ENCODE peak calls at places on chromosomes 5 and 9, in ten cellular contexts. N is upper lobe of left lung; B is heart right ventricle; A is cardiac muscle cell; E is OCI-LY7; Y is mammary epithelial cell; K is Panc1; C is fibroblast of lung; H is stomach; M is CD4-positive, alpha-beta memory T cell. T is an unnamed sample.

GRCh38 chr5:157574456-157575095 is 999 bp downstream of the ADAM19 start:
- DNase-seq in N (peak; percentile 60), B (peak; percentile 38), A (peak; percentile 43), E (peak; percentile 57), Y (no peak), K (no peak), C (no peak), H (no peak), M (no peak), T (no peak)

GRCh38 chr5:143311955-143312354 is 91.5 kb downstream of the NR3C1 start:
- DNase-seq in N (no peak), B (no peak), A (no peak), E (no peak), Y (no peak), K (no peak), C (no peak), H (no peak), M (no peak), T (no peak)

GRCh38 chr9:91178281-91179236 is 183.2 kb downstream of the AUH start:
- DNase-seq in N (peak; percentile 49), B (no peak), A (no peak), E (no peak), Y (no peak), K (no peak), C (no peak), H (peak; percentile 26), M (no peak), T (no peak)

GRCh38 chr9:73050062-73050814 is 97.4 kb upstream of the ALDH1A1 start:
- DNase-seq in N (no peak), B (no peak), A (peak; percentile 45), E (no peak), Y (no peak), K (no peak), C (peak; percentile 61), H (no peak), M (no peak), T (no peak)

GRCh38 chr9:2704504-2704903 is 12.8 kb upstream of the KCNV2 start:
- DNase-seq in N (no peak), B (no peak), A (no peak), E (no peak), Y (peak; percentile 5), K (no peak), C (no peak), H (no peak), M (no peak), T (no peak)

GRCh38 chr5:5089895-5090649 is 50.1 kb upstream of the ADAMTS16 start:
- DNase-seq in N (no peak), B (no peak), A (no peak), E (no peak), Y (no peak), K (no peak), C (no peak), H (no peak), M (no peak), T (no peak)

GRCh38 chr5:60652206-60652605 is 47.8 kb downstream of the DEPDC1B start:
- DNase-seq in N (no peak), B (no peak), A (peak; percentile 91), E (no peak), Y (peak; percentile 92), K (no peak), C (peak; percentile 95), H (no peak), M (no peak), T (no peak)

GRCh38 chr5:34854459-34855174 is 15.7 kb downstream of the TTC23L start:
- DNase-seq in N (no peak), B (no peak), A (no peak), E (peak; percentile 63), Y (no peak), K (no peak), C (no peak), H (no peak), M (no peak), T (no peak)

GRCh38 chr9:121566401-121567141 is 66.9 kb upstream of the GGTA1 start:
- DNase-seq in N (peak; percentile 52), B (peak; percentile 43), A (peak; percentile 48), E (no peak), Y (peak; percentile 50), K (no peak), C (peak; percentile 35), H (no peak), M (no peak), T (peak; percentile 12)

GRCh38 chr5:123537845-123538244 is 25.9 kb downstream of the CSNK1G3 start:
- DNase-seq in N (no peak), B (no peak), A (no peak), E (no peak), Y (no peak), K (no peak), C (no peak), H (no peak), M (no peak), T (no peak)

GRCh38 chr5:175216991-175217390 is 227.0 kb downstream of the DRD1 start:
- DNase-seq in N (no peak), B (no peak), A (no peak), E (no peak), Y (no peak), K (no peak), C (peak; percentile 37), H (no peak), M (no peak), T (no peak)

GRCh38 chr5:175215906-175216305 is 228.1 kb downstream of the DRD1 start:
- DNase-seq in N (no peak), B (no peak), A (no peak), E (no peak), Y (no peak), K (no peak), C (no peak), H (no peak), M (no peak), T (no peak)

GRCh38 chr5:175214152-175214551 is 229.8 kb downstream of the DRD1 start:
- DNase-seq in N (no peak), B (no peak), A (peak; percentile 11), E (no peak), Y (peak; percentile 0), K (peak; percentile 63), C (peak; percentile 85), H (no peak), M (no peak), T (no peak)

GRCh38 chr5:175207321-175208040 is 236.5 kb downstream of the DRD1 start:
- DNase-seq in N (no peak), B (no peak), A (no peak), E (no peak), Y (no peak), K (no peak), C (peak; percentile 14), H (no peak), M (no peak), T (no peak)

DNA sequence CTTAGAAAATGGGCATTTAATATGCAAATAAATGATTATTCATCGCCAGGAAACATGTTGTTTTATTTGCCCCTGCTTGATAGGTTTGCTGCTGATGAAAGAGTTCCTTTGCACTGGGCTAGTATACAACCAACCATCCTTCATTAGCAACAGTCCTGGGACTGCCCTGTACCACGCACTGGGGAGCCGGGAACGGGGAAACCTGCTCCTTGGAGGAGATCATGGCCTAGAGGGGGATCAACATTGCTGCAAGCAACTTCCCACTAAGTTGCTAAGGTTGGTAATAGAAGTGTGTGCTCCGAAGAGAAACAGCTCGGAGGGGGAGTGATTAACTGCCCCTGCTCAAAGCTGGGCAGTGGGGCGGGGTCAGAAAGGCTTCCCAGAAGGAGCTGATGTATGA is 231.8 kb downstream of the DRD1 start:
- DNase-seq in N (no peak), B (no peak), A (no peak), E (no peak), Y (no peak), K (no peak), C (no peak), H (no peak), M (no peak), T (no peak)
- H3K4me1 ChIP-seq in N (no peaks in the 10 kb centered on the region), B (no peaks in the 10 kb centered on the region), A (no peaks in the 10 kb centered on the region), E (no peaks in the 10 kb centered on the region), Y (no peaks in the 10 kb centered on the region), K (no peaks in the 10 kb centered on the region), C (peaks cover 3% of the 10 kb centered on the region), H (no peaks in the 10 kb centered on the region), M (no peaks in the 10 kb centered on the region), T (no peaks in the 10 kb centered on the region)

GRCh38 chr5:31640024-31640423 is 1.1 kb downstream of the PDZD2 start:
- DNase-seq in N (no peak), B (peak; percentile 40), A (no peak), E (no peak), Y (no peak), K (no peak), C (no peak), H (no peak), M (no peak), T (no peak)
- H3K4me1 ChIP-seq in N (peaks cover 14% of the 10 kb centered on the region), B (peaks cover 58% of the 10 kb centered on the region), A (peaks cover 32% of the 10 kb centered on the region), E (peaks cover 2% of the 10 kb centered on the region), Y (peaks cover 9% of the 10 kb centered on the region), K (peaks cover 4% of the 10 kb centered on the region), C (no peaks in the 10 kb centered on the region), H (peaks cover 6% of the 10 kb centered on the region), M (peaks cover 10% of the 10 kb centered on the region), T (peaks cover 22% of the 10 kb centered on the region)

GRCh38 chr9:77014597-77015263 is 4.7 kb upstream of the FOXB2 start:
- DNase-seq in N (peak; percentile 66), B (no peak), A (no peak), E (no peak), Y (no peak), K (no peak), C (no peak), H (no peak), M (no peak), T (no peak)

GRCh38 chr9:77017505-77017894 is 2.0 kb upstream of the FOXB2 start:
- DNase-seq in N (no peak), B (no peak), A (no peak), E (no peak), Y (no peak), K (no peak), C (no peak), H (no peak), M (no peak), T (no peak)

GRCh38 chr9:77015291-77016048 is 4.0 kb upstream of the FOXB2 start:
- DNase-seq in N (no peak), B (no peak), A (no peak), E (no peak), Y (no peak), K (no peak), C (no peak), H (no peak), M (no peak), T (no peak)

GRCh38 chr9:77016526-77017504 is 2.6 kb upstream of the FOXB2 start:
- DNase-seq in N (peak; percentile 27), B (no peak), A (no peak), E (no peak), Y (no peak), K (no peak), C (no peak), H (no peak), M (no peak), T (no peak)

GRCh38 chr9:77016111-77016525 is 3.3 kb upstream of the FOXB2 start:
- DNase-seq in N (peak; percentile 82), B (no peak), A (no peak), E (no peak), Y (no peak), K (no peak), C (no peak), H (no peak), M (no peak), T (no peak)
- H3K4me1 ChIP-seq in N (peaks cover 38% of the 10 kb centered on the region), B (peaks cover 38% of the 10 kb centered on the region), A (peaks cover 10% of the 10 kb centered on the region), E (no peaks in the 10 kb centered on the region), Y (peaks cover 29% of the 10 kb centered on the region), K (no peaks in the 10 kb centered on the region), C (no peaks in the 10 kb centered on the region), H (peaks cover 29% of the 10 kb centered on the region), M (peaks cover 9% of the 10 kb centered on the region), T (peaks cover 60% of the 10 kb centered on the region)

DNA sequence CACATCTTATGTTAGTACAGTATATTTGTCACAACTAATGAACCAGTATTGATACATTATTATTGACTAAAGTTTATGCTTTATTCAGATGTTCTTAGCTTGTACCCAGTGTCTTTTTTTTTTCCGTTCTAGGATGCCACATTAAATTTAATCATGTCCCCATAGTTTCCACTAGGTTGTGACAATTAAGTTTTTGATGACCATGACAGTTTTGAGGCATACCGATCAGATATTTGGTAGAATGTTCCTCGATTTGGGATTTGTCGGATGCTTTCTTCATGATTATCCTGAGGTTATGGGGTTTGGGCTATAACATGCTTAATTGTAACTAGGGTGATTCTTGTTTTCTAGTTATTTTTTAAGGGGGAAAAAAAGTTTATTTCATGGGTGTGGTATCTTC is 22.6 kb downstream of the PRRC2B start:
- DNase-seq in N (no peak), B (no peak), A (no peak), E (no peak), Y (no peak), K (no peak), C (no peak), H (no peak), M (no peak), T (no peak)
- H3K4me1 ChIP-seq in N (peaks cover 40% of the 10 kb centered on the region), B (peaks cover 96% of the 10 kb centered on the region), A (peaks cover 55% of the 10 kb centered on the region), E (peaks cover 26% of the 10 kb centered on the region), Y (peaks cover 31% of the 10 kb centered on the region), K (peaks cover 59% of the 10 kb centered on the region), C (peaks cover 35% of the 10 kb centered on the region), H (peaks cover 49% of the 10 kb centered on the region), M (peaks cover 96% of the 10 kb centered on the region), T (peaks cover 61% of the 10 kb centered on the region)

T was measured in body of pancreas.